ENCODE peak calls at places on chromosome 6, in ten cellular contexts. C, H, N, W, J, F, V, I, P and Z are unnamed samples.

GRCh38 chr6:17354700-17355403 is 38.5 kb upstream of the CAP2 start:
- DNase-seq in C (no peak), H (no peak), N (no peak), W (peak; percentile 81), J (no peak), F (no peak), V (peak; percentile 8), I (no peak), P (no peak), Z (no peak)

GRCh38 chr6:158752613-158753012 is 66.6 kb downstream of the EZR start:
- DNase-seq in C (peak; percentile 48), H (no peak), N (no peak), W (no peak), J (peak; percentile 55), F (no peak), V (peak; percentile 43), I (peak; percentile 60), P (no peak), Z (no peak)

GRCh38 chr6:159151266-159151855 is 17.8 kb upstream of the FNDC1 start:
- DNase-seq in C (peak; percentile 59), H (peak; percentile 16), N (peak; percentile 60), W (peak; percentile 53), J (no peak), F (no peak), V (peak; percentile 69), I (peak; percentile 61), P (no peak), Z (no peak)

GRCh38 chr6:89371849-89372505 is 19.5 kb upstream of the UBE2J1 start:
- DNase-seq in C (peak; percentile 72), H (peak; percentile 67), N (peak; percentile 69), W (peak; percentile 49), J (peak; percentile 38), F (peak; percentile 85), V (peak; percentile 36), I (peak; percentile 80), P (peak; percentile 85), Z (peak; percentile 23)

GRCh38 chr6:78308025-78308424 is 559.3 kb upstream of the IRAK1BP1 start:
- DNase-seq in C (no peak), H (no peak), N (no peak), W (peak; percentile 2), J (no peak), F (no peak), V (no peak), I (no peak), P (no peak), Z (no peak)

GRCh38 chr6:27049863-27050781 is 197.4 kb upstream of the PRSS16 start:
- DNase-seq in C (no peak), H (no peak), N (no peak), W (no peak), J (peak; percentile 68), F (peak; percentile 42), V (no peak), I (no peak), P (peak; percentile 70), Z (no peak)

GRCh38 chr6:145017516-145017915 is 717.8 kb downstream of the EPM2A start:
- DNase-seq in C (no peak), H (no peak), N (no peak), W (no peak), J (no peak), F (no peak), V (no peak), I (no peak), P (no peak), Z (no peak)

GRCh38 chr6:144215402-144215931 is 65.2 kb downstream of the STX11 start:
- DNase-seq in C (peak; percentile 37), H (no peak), N (peak; percentile 41), W (no peak), J (peak; percentile 22), F (peak; percentile 51), V (peak; percentile 36), I (no peak), P (peak; percentile 62), Z (peak; percentile 9)

GRCh38 chr6:71886184-71887005 is at the start of gene RIMS1:
- DNase-seq in C (peak; percentile 12), H (no peak), N (peak; percentile 32), W (peak; percentile 1), J (peak; percentile 84), F (no peak), V (no peak), I (no peak), P (no peak), Z (no peak)

GRCh38 chr6:116764557-116764960 is 960 bp downstream of the FAM162B start:
- DNase-seq in C (no peak), H (no peak), N (peak; percentile 43), W (no peak), J (peak; percentile 69), F (no peak), V (peak; percentile 62), I (no peak), P (no peak), Z (no peak)

GRCh38 chr6:166355552-166355951 is 13.2 kb upstream of the SFT2D1 start:
- DNase-seq in C (no peak), H (no peak), N (no peak), W (no peak), J (no peak), F (no peak), V (no peak), I (no peak), P (no peak), Z (no peak)

GRCh38 chr6:33373950-33374349 is 17.7 kb upstream of the KIFC1 start:
- DNase-seq in C (no peak), H (no peak), N (no peak), W (no peak), J (no peak), F (no peak), V (no peak), I (no peak), P (no peak), Z (no peak)

DNA sequence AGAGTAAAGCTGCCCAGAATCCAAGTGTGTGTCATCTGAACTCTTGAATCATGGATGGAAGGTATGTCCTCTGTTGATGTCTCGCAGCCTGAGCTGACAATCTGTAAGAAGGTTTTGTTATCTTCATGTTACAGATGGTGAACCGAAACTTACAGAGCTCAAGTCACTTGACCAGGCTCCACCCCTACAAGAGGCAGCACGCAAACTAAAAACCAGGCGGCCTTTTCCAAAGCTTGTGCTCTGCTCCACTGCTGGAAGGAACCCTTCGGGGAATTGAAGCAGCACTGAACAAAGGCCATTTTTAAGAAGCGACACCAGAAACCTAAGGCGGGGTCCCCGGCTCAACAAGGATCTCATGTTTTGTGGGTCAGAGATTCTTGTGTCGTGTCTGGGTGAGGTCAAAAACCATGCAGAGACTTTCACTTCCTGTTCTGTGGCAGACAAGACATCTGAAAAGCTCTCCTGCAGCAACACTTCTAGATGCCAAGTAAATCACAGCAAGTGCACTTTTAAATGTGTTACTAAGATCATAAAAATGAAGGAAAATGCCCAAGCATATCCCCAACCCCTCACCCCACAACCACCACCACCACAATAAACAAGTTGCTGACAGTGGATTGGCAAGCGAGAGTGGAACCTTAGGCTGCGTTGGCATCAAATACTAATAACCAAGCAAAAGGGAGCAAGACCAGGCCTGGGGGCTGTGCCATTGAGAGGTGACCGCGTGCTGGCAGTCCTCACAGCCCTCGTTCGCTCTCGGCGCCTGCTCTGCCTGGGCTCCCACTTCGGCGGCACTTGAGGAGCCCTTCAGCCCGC is 27.3 kb downstream of the NQO2 start:
- DNase-seq in C (no peak), H (peak; percentile 13), N (no peak), W (no peak), J (peak; percentile 51), F (no peak), V (no peak), I (no peak), P (no peak), Z (no peak)
- H3K4me3 ChIP-seq in C (no peak overlapping the region), H (no peak overlapping the region), N (no peak overlapping the region), W (no peak overlapping the region), J (no peak overlapping the region), F (no peak overlapping the region), V (no peak overlapping the region), I (no peak overlapping the region), P (no peak overlapping the region), Z (no peak overlapping the region)

GRCh38 chr6:113351183-113351834 is 505.8 kb upstream of the MARCKS start:
- DNase-seq in C (no peak), H (no peak), N (no peak), W (no peak), J (no peak), F (no peak), V (peak; percentile 72), I (no peak), P (no peak), Z (no peak)
- H3K27ac ChIP-seq in C (no peak overlapping the region), H (no peak overlapping the region), N (no peak overlapping the region), W (peak overlapping the region; percentile 87), J (no peak overlapping the region), F (peak overlapping the region; percentile 64), V (peak overlapping the region; percentile 83), I (no peak overlapping the region), P (no peak overlapping the region), Z (no peak overlapping the region)

GRCh38 chr6:138272543-138273305 is 54.4 kb upstream of the PBOV1 start:
- DNase-seq in C (no peak), H (no peak), N (no peak), W (no peak), J (no peak), F (no peak), V (no peak), I (no peak), P (no peak), Z (no peak)

GRCh38 chr6:138275976-138276375 is 57.7 kb upstream of the PBOV1 start:
- DNase-seq in C (no peak), H (no peak), N (no peak), W (no peak), J (no peak), F (no peak), V (no peak), I (no peak), P (no peak), Z (no peak)

GRCh38 chr6:138277835-138278234 is 59.5 kb upstream of the PBOV1 start:
- DNase-seq in C (no peak), H (no peak), N (no peak), W (no peak), J (no peak), F (no peak), V (no peak), I (no peak), P (no peak), Z (no peak)

GRCh38 chr6:138278326-138278725 is 60.0 kb upstream of the PBOV1 start:
- DNase-seq in C (peak; percentile 24), H (no peak), N (no peak), W (peak; percentile 28), J (no peak), F (no peak), V (no peak), I (no peak), P (no peak), Z (no peak)
- TF ChIP-seq CTCF in C (peak; percentile 13), H (no peak), N (no peak), W (no peak), J (no peak), F (no peak), V (peak; percentile 20), I (no peak), P (no peak), Z (peak; percentile 31)

DNA sequence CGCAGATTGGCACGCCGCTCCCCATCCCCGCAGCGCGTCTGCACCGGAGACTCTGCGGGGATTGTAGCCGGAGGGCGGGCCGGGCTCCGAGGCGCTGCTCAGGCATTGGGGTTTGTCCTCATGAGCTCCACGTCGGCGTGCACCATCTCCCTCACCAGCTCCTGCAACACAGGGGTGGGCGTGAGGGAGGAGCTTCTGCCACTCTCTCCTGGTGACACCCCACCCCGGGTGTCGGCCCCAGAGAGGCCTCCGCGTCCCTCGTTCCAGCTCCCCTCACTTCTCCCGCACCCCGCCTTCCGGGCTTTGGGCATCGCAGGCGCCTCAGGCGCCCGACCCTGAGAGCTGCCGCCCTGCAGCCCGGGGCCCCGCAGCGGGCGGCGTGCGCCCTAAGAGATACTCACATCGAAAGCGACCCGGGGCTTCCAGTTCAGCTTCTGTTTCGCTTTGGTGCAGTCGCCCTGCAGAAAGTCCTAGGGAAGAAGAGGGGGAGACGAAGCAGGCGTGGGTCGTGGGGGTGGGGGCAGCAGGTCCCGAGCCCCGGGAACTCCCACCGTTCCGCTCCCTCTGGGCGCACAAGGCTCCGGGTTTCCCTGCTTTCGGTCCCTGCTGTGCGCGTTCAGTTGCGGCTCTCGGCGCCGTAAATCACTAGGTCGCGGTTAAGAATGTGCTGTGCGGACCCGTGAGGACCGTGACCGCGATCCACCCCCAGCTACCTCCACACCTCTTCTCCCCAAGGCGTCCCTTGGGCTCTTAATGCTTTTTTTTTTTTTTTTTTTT is 14.5 kb downstream of the FOXC1 start:
- DNase-seq in C (no peak), H (no peak), N (no peak), W (no peak), J (peak; percentile 82), F (peak; percentile 26), V (no peak), I (peak; percentile 17), P (peak; percentile 44), Z (no peak)
- H3K4me3 ChIP-seq in C (no peak overlapping the region), H (no peak overlapping the region), N (peak overlapping the region; percentile 34), W (peak overlapping the region; percentile 46), J (peak overlapping the region; percentile 56), F (peak overlapping the region; percentile 48), V (peak overlapping the region; percentile 68), I (peak overlapping the region; percentile 50), P (peak overlapping the region; percentile 60), Z (peak overlapping the region; percentile 76)